ENCODE peak calls at places on chromosomes 16 and 17, in six cellular contexts. One of them, this sample, is unnamed.

GRCh38 chr17:32335647-32336046 is 6.3 kb downstream of the C17orf75 start:
- DNase-seq in CD8-positive, alpha-beta memory T cell: no peak
- DNase-seq in GM23248: peak; percentile 77
- DNase-seq in ovary: no peak
- DNase-seq in IMR-90: peak; percentile 58
- DNase-seq in trophoblast cell: no peak
- DNase-seq in this sample: no peak

GRCh38 chr17:3968886-3969524 is 4.8 kb upstream of the ATP2A3 start:
- DNase-seq in CD8-positive, alpha-beta memory T cell: no peak
- DNase-seq in GM23248: no peak
- DNase-seq in ovary: no peak
- DNase-seq in IMR-90: no peak
- DNase-seq in trophoblast cell: no peak
- DNase-seq in this sample: no peak

GRCh38 chr17:82031885-82032627 is 578 bp downstream of the RAC3 start:
- DNase-seq in CD8-positive, alpha-beta memory T cell: no peak
- DNase-seq in GM23248: no peak
- DNase-seq in ovary: no peak
- DNase-seq in IMR-90: no peak
- DNase-seq in trophoblast cell: peak; percentile 72
- DNase-seq in this sample: no peak

GRCh38 chr17:28643979-28644781 is 778 bp downstream of the BLTP2 start:
- DNase-seq in CD8-positive, alpha-beta memory T cell: peak; percentile 13
- DNase-seq in GM23248: peak; percentile 83
- DNase-seq in ovary: no peak
- DNase-seq in IMR-90: peak; percentile 55
- DNase-seq in trophoblast cell: peak; percentile 77
- DNase-seq in this sample: peak; percentile 71

GRCh38 chr17:2814499-2815341 is 18.5 kb downstream of the RAP1GAP2 start:
- DNase-seq in CD8-positive, alpha-beta memory T cell: peak; percentile 99
- DNase-seq in GM23248: no peak
- DNase-seq in ovary: no peak
- DNase-seq in IMR-90: no peak
- DNase-seq in trophoblast cell: no peak
- DNase-seq in this sample: no peak

GRCh38 chr17:61421460-61421859 is 21.8 kb downstream of the TBX2 start:
- DNase-seq in CD8-positive, alpha-beta memory T cell: no peak
- DNase-seq in GM23248: no peak
- DNase-seq in ovary: no peak
- DNase-seq in IMR-90: no peak
- DNase-seq in trophoblast cell: no peak
- DNase-seq in this sample: no peak

GRCh38 chr16:85167589-85168537 is 55.6 kb upstream of the CIBAR2 start:
- DNase-seq in CD8-positive, alpha-beta memory T cell: no peak
- DNase-seq in GM23248: no peak
- DNase-seq in ovary: no peak
- DNase-seq in IMR-90: no peak
- DNase-seq in trophoblast cell: no peak
- DNase-seq in this sample: no peak

GRCh38 chr17:13646411-13646810 is 44.7 kb upstream of the HS3ST3A1 start:
- DNase-seq in CD8-positive, alpha-beta memory T cell: no peak
- DNase-seq in GM23248: peak; percentile 69
- DNase-seq in ovary: no peak
- DNase-seq in IMR-90: peak; percentile 28
- DNase-seq in trophoblast cell: peak; percentile 17
- DNase-seq in this sample: no peak

GRCh38 chr16:508884-509736 is 18.4 kb upstream of the CAPN15 start:
- DNase-seq in CD8-positive, alpha-beta memory T cell: no peak
- DNase-seq in GM23248: no peak
- DNase-seq in ovary: no peak
- DNase-seq in IMR-90: peak; percentile 35
- DNase-seq in trophoblast cell: no peak
- DNase-seq in this sample: no peak

GRCh38 chr17:56176101-56176500 is 22.8 kb downstream of the ANKFN1 start:
- DNase-seq in CD8-positive, alpha-beta memory T cell: no peak
- DNase-seq in GM23248: peak; percentile 33
- DNase-seq in ovary: no peak
- DNase-seq in IMR-90: peak; percentile 36
- DNase-seq in trophoblast cell: no peak
- DNase-seq in this sample: no peak

GRCh38 chr17:29617125-29617480 is 5.6 kb downstream of the CORO6 start:
- DNase-seq in CD8-positive, alpha-beta memory T cell: peak; percentile 83
- DNase-seq in GM23248: peak; percentile 51
- DNase-seq in ovary: no peak
- DNase-seq in IMR-90: peak; percentile 38
- DNase-seq in trophoblast cell: peak; percentile 85
- DNase-seq in this sample: peak; percentile 90

GRCh38 chr17:38601539-38602351 is 4.0 kb downstream of the SRCIN1 start:
- DNase-seq in CD8-positive, alpha-beta memory T cell: no peak
- DNase-seq in GM23248: no peak
- DNase-seq in ovary: no peak
- DNase-seq in IMR-90: no peak
- DNase-seq in trophoblast cell: no peak
- DNase-seq in this sample: no peak

GRCh38 chr17:17497065-17497844 is 1.1 kb upstream of the RASD1 start:
- DNase-seq in CD8-positive, alpha-beta memory T cell: no peak
- DNase-seq in GM23248: peak; percentile 42
- DNase-seq in ovary: peak; percentile 19
- DNase-seq in IMR-90: no peak
- DNase-seq in trophoblast cell: peak; percentile 3
- DNase-seq in this sample: no peak

GRCh38 chr17:42774066-42774750 is 959 bp downstream of the VPS25 start:
- DNase-seq in CD8-positive, alpha-beta memory T cell: no peak
- DNase-seq in GM23248: peak; percentile 58
- DNase-seq in ovary: no peak
- DNase-seq in IMR-90: peak; percentile 55
- DNase-seq in trophoblast cell: peak; percentile 11
- DNase-seq in this sample: no peak

GRCh38 chr17:44376124-44376523 is 12.5 kb upstream of the FAM171A2 start:
- DNase-seq in CD8-positive, alpha-beta memory T cell: no peak
- DNase-seq in GM23248: peak; percentile 57
- DNase-seq in ovary: peak; percentile 48
- DNase-seq in IMR-90: peak; percentile 10
- DNase-seq in trophoblast cell: no peak
- DNase-seq in this sample: peak; percentile 95

GRCh38 chr16:11499295-11500089 is 87.2 kb downstream of the LITAF start:
- DNase-seq in CD8-positive, alpha-beta memory T cell: no peak
- DNase-seq in GM23248: no peak
- DNase-seq in ovary: no peak
- DNase-seq in IMR-90: no peak
- DNase-seq in trophoblast cell: no peak
- DNase-seq in this sample: no peak

GRCh38 chr17:42050360-42051012 is at the start of gene C17orf113:
- DNase-seq in CD8-positive, alpha-beta memory T cell: peak; percentile 56
- DNase-seq in GM23248: peak; percentile 55
- DNase-seq in ovary: peak; percentile 57
- DNase-seq in IMR-90: no peak
- DNase-seq in trophoblast cell: peak; percentile 49
- DNase-seq in this sample: peak; percentile 84

GRCh38 chr17:80884811-80885210 is 106.8 kb upstream of the CHMP6 start:
- DNase-seq in CD8-positive, alpha-beta memory T cell: no peak
- DNase-seq in GM23248: no peak
- DNase-seq in ovary: no peak
- DNase-seq in IMR-90: no peak
- DNase-seq in trophoblast cell: no peak
- DNase-seq in this sample: no peak

GRCh38 chr17:76982408-76983074 is 114.3 kb downstream of the MGAT5B start:
- DNase-seq in CD8-positive, alpha-beta memory T cell: no peak
- DNase-seq in GM23248: no peak
- DNase-seq in ovary: no peak
- DNase-seq in IMR-90: no peak
- DNase-seq in trophoblast cell: no peak
- DNase-seq in this sample: no peak

GRCh38 chr17:29383687-29384086 is 6.5 kb upstream of the TAOK1 start:
- DNase-seq in CD8-positive, alpha-beta memory T cell: no peak
- DNase-seq in GM23248: peak; percentile 77
- DNase-seq in ovary: no peak
- DNase-seq in IMR-90: peak; percentile 47
- DNase-seq in trophoblast cell: no peak
- DNase-seq in this sample: no peak

GRCh38 chr17:9928601-9929341 is 23.7 kb upstream of the RCVRN start:
- DNase-seq in CD8-positive, alpha-beta memory T cell: no peak
- DNase-seq in GM23248: peak; percentile 69
- DNase-seq in ovary: peak; percentile 46
- DNase-seq in IMR-90: peak; percentile 96
- DNase-seq in trophoblast cell: peak; percentile 88
- DNase-seq in this sample: no peak

GRCh38 chr17:56863974-56864373 is 30.0 kb downstream of the DGKE start:
- DNase-seq in CD8-positive, alpha-beta memory T cell: no peak
- DNase-seq in GM23248: no peak
- DNase-seq in ovary: no peak
- DNase-seq in IMR-90: no peak
- DNase-seq in trophoblast cell: no peak
- DNase-seq in this sample: no peak

GRCh38 chr16:73714976-73715375 is 581.6 kb upstream of the PSMD7 start:
- DNase-seq in CD8-positive, alpha-beta memory T cell: no peak
- DNase-seq in GM23248: no peak
- DNase-seq in ovary: no peak
- DNase-seq in IMR-90: no peak
- DNase-seq in trophoblast cell: no peak
- DNase-seq in this sample: no peak

GRCh38 chr16:7722761-7723160 is 390.1 kb downstream of the RBFOX1 start:
- DNase-seq in CD8-positive, alpha-beta memory T cell: no peak
- DNase-seq in GM23248: no peak
- DNase-seq in ovary: no peak
- DNase-seq in IMR-90: no peak
- DNase-seq in trophoblast cell: no peak
- DNase-seq in this sample: no peak

GRCh38 chr16:84368327-84368996 is at the start of gene ATP2C2:
- DNase-seq in CD8-positive, alpha-beta memory T cell: no peak
- DNase-seq in GM23248: no peak
- DNase-seq in ovary: no peak
- DNase-seq in IMR-90: no peak
- DNase-seq in trophoblast cell: peak; percentile 76
- DNase-seq in this sample: no peak

GRCh38 chr16:25006504-25007055 is 8.6 kb downstream of the ARHGAP17 start:
- DNase-seq in CD8-positive, alpha-beta memory T cell: no peak
- DNase-seq in GM23248: peak; percentile 88
- DNase-seq in ovary: no peak
- DNase-seq in IMR-90: peak; percentile 71
- DNase-seq in trophoblast cell: peak; percentile 99
- DNase-seq in this sample: no peak

GRCh38 chr17:45740553-45741330 is 43.4 kb upstream of the CRHR1 start:
- DNase-seq in CD8-positive, alpha-beta memory T cell: no peak
- DNase-seq in GM23248: peak; percentile 61
- DNase-seq in ovary: no peak
- DNase-seq in IMR-90: peak; percentile 13
- DNase-seq in trophoblast cell: no peak
- DNase-seq in this sample: no peak

GRCh38 chr17:69677130-69677529 is 262.6 kb downstream of the MAP2K6 start:
- DNase-seq in CD8-positive, alpha-beta memory T cell: no peak
- DNase-seq in GM23248: no peak
- DNase-seq in ovary: no peak
- DNase-seq in IMR-90: no peak
- DNase-seq in trophoblast cell: no peak
- DNase-seq in this sample: no peak
- H3K9me3 ChIP-seq in CD8-positive, alpha-beta memory T cell: no peaks in the 10 kb centered on the region
- H3K9me3 ChIP-seq in GM23248: no peaks in the 10 kb centered on the region
- H3K9me3 ChIP-seq in ovary: no peaks in the 10 kb centered on the region
- H3K9me3 ChIP-seq in IMR-90: no peaks in the 10 kb centered on the region
- H3K9me3 ChIP-seq in trophoblast cell: no peaks in the 10 kb centered on the region
- H3K9me3 ChIP-seq in this sample: no peaks in the 10 kb centered on the region

GRCh38 chr17:8762012-8762411 is 3.7 kb upstream of the SPDYE4 start:
- DNase-seq in CD8-positive, alpha-beta memory T cell: no peak
- DNase-seq in GM23248: no peak
- DNase-seq in ovary: no peak
- DNase-seq in IMR-90: no peak
- DNase-seq in trophoblast cell: no peak
- DNase-seq in this sample: no peak
- H3K4me1 ChIP-seq in CD8-positive, alpha-beta memory T cell: no peaks in the 10 kb centered on the region
- H3K4me1 ChIP-seq in GM23248: no peaks in the 10 kb centered on the region
- H3K4me1 ChIP-seq in ovary: no peaks in the 10 kb centered on the region
- H3K4me1 ChIP-seq in IMR-90: no peaks in the 10 kb centered on the region
- H3K4me1 ChIP-seq in trophoblast cell: no peaks in the 10 kb centered on the region
- H3K4me1 ChIP-seq in this sample: no peaks in the 10 kb centered on the region

GRCh38 chr17:73445466-73445865 is 133.7 kb upstream of the CDC42EP4 start:
- DNase-seq in CD8-positive, alpha-beta memory T cell: no peak
- DNase-seq in GM23248: no peak
- DNase-seq in ovary: no peak
- DNase-seq in IMR-90: no peak
- DNase-seq in trophoblast cell: no peak
- DNase-seq in this sample: no peak

GRCh38 chr17:73439597-73439996 is 127.8 kb upstream of the CDC42EP4 start:
- DNase-seq in CD8-positive, alpha-beta memory T cell: no peak
- DNase-seq in GM23248: no peak
- DNase-seq in ovary: no peak
- DNase-seq in IMR-90: no peak
- DNase-seq in trophoblast cell: no peak
- DNase-seq in this sample: no peak

DNA sequence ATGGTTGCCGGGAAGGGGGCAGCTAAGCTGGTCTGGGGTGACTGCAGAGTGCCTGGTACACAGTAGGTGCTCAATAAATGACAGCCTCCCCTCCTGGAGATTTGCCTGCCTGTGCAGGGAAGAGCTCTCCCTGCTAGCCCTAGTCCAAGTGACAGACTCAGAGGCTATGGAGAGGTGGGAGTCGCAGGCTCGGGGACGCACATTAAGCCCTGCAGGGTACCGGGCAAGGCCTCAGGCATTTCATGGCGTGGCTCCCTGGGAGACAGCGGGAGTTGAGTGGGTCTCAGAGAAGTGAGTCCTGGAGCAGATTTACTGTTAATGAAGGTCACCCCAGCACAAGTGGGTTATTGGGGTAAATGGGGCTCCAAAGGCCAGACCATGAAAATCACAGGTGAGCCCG is 132.2 kb upstream of the CDC42EP4 start:
- DNase-seq in CD8-positive, alpha-beta memory T cell: no peak
- DNase-seq in GM23248: no peak
- DNase-seq in ovary: no peak
- DNase-seq in IMR-90: no peak
- DNase-seq in trophoblast cell: no peak
- DNase-seq in this sample: no peak
- H3K27me3 ChIP-seq in CD8-positive, alpha-beta memory T cell: no peaks in the 10 kb centered on the region
- H3K27me3 ChIP-seq in GM23248: no peaks in the 10 kb centered on the region
- H3K27me3 ChIP-seq in ovary: no peaks in the 10 kb centered on the region
- H3K27me3 ChIP-seq in IMR-90: no peaks in the 10 kb centered on the region
- H3K27me3 ChIP-seq in trophoblast cell: no peaks in the 10 kb centered on the region
- H3K27me3 ChIP-seq in this sample: no peaks in the 10 kb centered on the region

DNA sequence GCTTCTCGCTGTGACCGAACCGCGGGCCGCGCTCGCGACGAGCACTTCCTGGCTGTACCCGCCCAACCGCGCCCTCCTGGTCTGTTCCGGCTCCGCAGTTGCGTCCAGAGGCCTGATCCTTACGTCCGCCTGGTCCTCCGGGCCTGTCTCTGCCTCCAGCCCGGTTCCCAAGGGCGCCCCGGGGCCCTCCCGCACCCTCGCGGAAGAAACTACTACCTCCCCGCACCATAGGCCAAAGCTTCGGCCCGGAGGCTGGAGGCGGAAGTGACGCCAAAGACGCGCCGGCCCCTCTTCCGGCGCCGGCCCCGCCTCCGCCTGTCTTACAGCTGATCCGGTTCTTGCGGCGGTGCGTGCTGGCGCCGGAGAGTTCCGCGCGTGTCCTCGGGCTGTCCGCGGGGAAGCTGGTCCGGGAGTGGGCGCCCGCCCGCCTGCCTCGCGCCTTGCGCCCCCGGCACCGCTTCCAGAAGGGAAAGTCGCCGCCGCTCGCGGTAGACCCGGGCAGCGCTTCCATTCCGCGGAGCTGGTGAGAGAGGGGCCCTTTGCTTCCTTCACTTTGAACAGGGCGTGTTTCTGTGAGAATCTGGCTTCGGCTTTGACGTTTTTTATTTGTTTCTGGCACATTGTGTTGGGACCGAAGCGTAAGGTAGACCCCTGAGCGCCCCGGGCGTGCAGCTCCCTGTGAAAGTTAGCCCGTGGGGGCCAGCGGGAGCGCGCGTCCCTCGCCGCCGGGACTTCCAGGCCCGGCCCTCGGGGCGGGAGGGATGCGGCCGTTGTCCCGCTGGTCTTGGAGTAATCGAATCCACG is at the start of gene ZNF778:
- DNase-seq in CD8-positive, alpha-beta memory T cell: peak; percentile 85
- DNase-seq in GM23248: peak; percentile 94
- DNase-seq in ovary: peak; percentile 82
- DNase-seq in IMR-90: peak; percentile 77
- DNase-seq in trophoblast cell: peak; percentile 90
- DNase-seq in this sample: peak; percentile 92
- H3K9me3 ChIP-seq in CD8-positive, alpha-beta memory T cell: no peaks in the 10 kb centered on the region
- H3K9me3 ChIP-seq in GM23248: no peaks in the 10 kb centered on the region
- H3K9me3 ChIP-seq in ovary: no peaks in the 10 kb centered on the region
- H3K9me3 ChIP-seq in IMR-90: no peaks in the 10 kb centered on the region
- H3K9me3 ChIP-seq in trophoblast cell: no peaks in the 10 kb centered on the region
- H3K9me3 ChIP-seq in this sample: no peaks in the 10 kb centered on the region

This sample was measured in right cardiac atrium.